ENCODE peak calls at places on chromosome 5, in five cellular contexts. C, K, B, E and X are unnamed samples.
A peak's percentile ranks its signal among the peaks of the same experiment; 100 is the strongest.

GRCh38 chr5:146130440-146131045 is 25.2 kb upstream of the PLAC8L1 start:
- DNase-seq in B (no peak), C (no peak), K (no peak), E (no peak), X (no peak)

GRCh38 chr5:134188092-134188491 is 11.3 kb upstream of the SKP1 start:
- DNase-seq in B (no peak), E (no peak), K (no peak), C (no peak), X (no peak)

GRCh38 chr5:130045334-130045733 is 141.1 kb downstream of the CHSY3 start:
- DNase-seq in K (no peak), B (no peak), E (no peak), C (no peak), X (no peak)

GRCh38 chr5:33939863-33940262 is 3.7 kb downstream of the RXFP3 start:
- DNase-seq in C (no peak), E (no peak), B (no peak), K (no peak), X (no peak)

GRCh38 chr5:150023136-150023535 is 22.6 kb downstream of the HMGXB3 start:
- DNase-seq in E (no peak), C (no peak), B (no peak), K (no peak), X (no peak)

GRCh38 chr5:75668988-75669760 is 48.1 kb downstream of the POC5 start:
- DNase-seq in K (peak; percentile 7), B (peak; percentile 71), E (no peak), C (peak; percentile 66), X (no peak)

GRCh38 chr5:9376363-9377117 is 169.3 kb downstream of the SEMA5A start:
- DNase-seq in E (no peak), K (no peak), C (no peak), B (no peak), X (no peak)

GRCh38 chr5:122436615-122437014 is 124.6 kb downstream of the SNCAIP start:
- DNase-seq in E (no peak), B (no peak), K (no peak), C (no peak), X (no peak)

GRCh38 chr5:169176686-169177430 is 124.1 kb downstream of the SLIT3 start:
- DNase-seq in C (no peak), E (no peak), B (no peak), K (no peak), X (no peak)

GRCh38 chr5:109921735-109922395 is 232.1 kb downstream of the MAN2A1 start:
- DNase-seq in E (no peak), K (peak; percentile 65), B (no peak), C (no peak), X (no peak)

GRCh38 chr5:7857361-7857760 is 6.4 kb upstream of the CFAP90 start:
- DNase-seq in B (no peak), E (no peak), C (no peak), K (no peak), X (no peak)

GRCh38 chr5:7855611-7856010 is 4.7 kb upstream of the CFAP90 start:
- DNase-seq in C (no peak), E (no peak), K (no peak), B (no peak), X (no peak)

GRCh38 chr5:7857918-7858632 is 7.1 kb upstream of the CFAP90 start:
- DNase-seq in K (no peak), B (no peak), E (no peak), C (no peak), X (no peak)

GRCh38 chr5:7852988-7853387 is 2.1 kb upstream of the CFAP90 start:
- DNase-seq in E (no peak), B (no peak), K (no peak), C (no peak), X (no peak)

DNA sequence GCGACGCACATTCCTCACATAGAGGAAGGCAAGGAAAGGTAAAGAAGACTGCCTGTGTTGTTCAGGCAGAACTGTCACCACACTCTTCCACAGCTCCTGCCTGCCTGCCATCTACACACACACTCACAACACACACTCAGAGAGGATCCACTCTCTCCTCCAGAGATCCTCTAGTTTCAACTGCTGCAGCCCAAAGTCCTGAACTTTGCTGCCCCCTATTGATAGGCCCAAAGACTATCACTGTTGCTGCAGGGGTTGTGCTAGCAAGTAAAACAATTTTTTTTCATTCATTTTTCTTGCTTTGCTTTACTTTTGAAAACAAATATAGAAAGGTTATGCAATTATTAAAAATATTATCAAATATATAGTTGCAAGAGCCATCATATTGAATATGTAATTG is 5.9 kb upstream of the CFAP90 start:
- DNase-seq in K (no peak), B (no peak), C (peak; percentile 34), E (no peak), X (peak; percentile 41)
- TF ChIP-seq CTCF in K (peak; percentile 43), B (peak; percentile 62), C (peak; percentile 32), E (peak; percentile 52), X (peak; percentile 57)

GRCh38 chr5:114223866-114224265 is 138.0 kb upstream of the KCNN2 start:
- DNase-seq in E (no peak), K (no peak), C (no peak), B (no peak), X (peak; percentile 35)
- TF ChIP-seq CTCF in E (no peak), K (no peak), C (peak; percentile 8), B (peak; percentile 2), X (peak; percentile 67)

GRCh38 chr5:141199359-141200235 is at the start of gene PCDHB11:
- DNase-seq in C (no peak), K (no peak), E (no peak), B (no peak), X (peak; percentile 33)
- TF ChIP-seq CTCF in C (no peak), K (no peak), E (no peak), B (peak; percentile 20), X (peak; percentile 56)

DNA sequence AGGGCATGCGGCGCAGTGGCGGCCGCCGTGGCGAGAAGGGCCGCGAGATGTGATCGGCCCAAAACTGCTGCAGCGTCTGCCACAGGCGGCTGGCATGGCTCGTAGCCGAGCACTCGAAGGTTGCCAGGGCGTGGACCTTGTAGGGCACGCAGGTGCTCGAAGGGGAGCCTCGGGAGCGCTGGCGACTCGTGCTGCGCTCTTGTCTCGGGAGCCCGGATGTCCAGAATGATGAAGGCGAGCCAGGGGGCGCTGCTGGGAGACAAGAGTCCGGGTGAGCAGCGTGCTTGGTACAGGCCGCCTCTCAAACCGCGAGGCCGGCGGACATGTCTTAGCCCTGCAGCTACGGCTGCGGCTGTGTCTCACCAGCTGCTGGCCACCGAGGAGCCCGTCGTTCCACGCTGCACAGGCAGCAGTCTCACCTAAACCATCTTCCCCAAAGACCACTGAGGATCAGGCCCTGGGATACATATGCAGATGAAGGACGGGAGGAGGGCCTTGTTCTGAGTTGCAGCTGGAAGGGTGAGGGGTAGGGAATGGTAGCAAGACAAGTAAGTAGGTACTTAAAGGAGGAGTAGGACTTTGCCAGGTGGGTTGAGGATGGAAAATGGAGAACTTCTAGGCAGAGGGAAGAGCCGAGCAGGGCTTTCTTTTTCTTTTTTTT is 1.7 kb downstream of the CBY3 start:
- DNase-seq in E (peak; percentile 82), K (peak; percentile 71), B (peak; percentile 93), C (peak; percentile 68), X (peak; percentile 69)
- TF ChIP-seq CTCF in E (peak; percentile 31), K (no peak), B (peak; percentile 26), C (peak; percentile 62), X (peak; percentile 26)

DNA sequence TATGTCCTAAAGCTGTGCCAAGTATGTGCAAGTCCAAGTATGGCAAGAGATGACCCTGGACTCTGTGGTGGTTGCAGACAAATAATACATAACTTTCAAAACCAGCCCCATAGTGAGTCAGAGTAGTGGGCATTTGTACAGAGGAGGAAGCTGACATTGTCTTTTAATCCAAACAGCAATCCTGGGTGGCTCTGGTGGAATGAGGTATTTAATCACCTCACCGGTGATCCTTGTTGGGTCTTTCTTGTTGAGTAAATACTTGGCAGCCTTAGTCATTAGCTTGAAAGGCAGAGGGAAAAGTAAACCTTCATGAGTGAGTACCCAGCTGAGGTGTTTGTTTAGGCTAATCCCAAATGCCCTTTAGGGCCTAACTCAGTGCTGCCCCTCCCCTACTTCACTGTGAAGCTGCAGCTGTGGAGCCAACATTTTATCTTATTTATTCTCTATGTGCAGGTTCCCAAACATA is 148.7 kb upstream of the SLC12A2 start:
- DNase-seq in E (no peak), K (no peak), B (no peak), C (no peak), X (no peak)
- TF ChIP-seq CTCF in E (no peak), K (no peak), B (no peak), C (no peak), X (no peak)

GRCh38 chr5:126777257-126777973 is 479 bp downstream of the LMNB1 start:
- DNase-seq in E (peak; percentile 9), B (peak; percentile 87), C (peak; percentile 53), K (peak; percentile 54), X (peak; percentile 59)
- TF ChIP-seq CTCF in E (peak; percentile 23), B (peak; percentile 2), C (no peak), K (no peak), X (no peak)

GRCh38 chr5:170426786-170427185 is 37.6 kb upstream of the KCNMB1 start:
- DNase-seq in K (no peak), E (no peak), C (no peak), B (no peak), X (no peak)

GRCh38 chr5:170430871-170431437 is 41.8 kb upstream of the KCNMB1 start:
- DNase-seq in C (no peak), B (no peak), K (no peak), E (no peak), X (no peak)

GRCh38 chr5:170427672-170428236 is 38.6 kb upstream of the KCNMB1 start:
- DNase-seq in K (no peak), B (no peak), C (no peak), E (no peak), X (no peak)

GRCh38 chr5:170430256-170430655 is 41.1 kb upstream of the KCNMB1 start:
- DNase-seq in E (no peak), C (no peak), K (no peak), B (no peak), X (no peak)

GRCh38 chr5:170429014-170429413 is 39.8 kb upstream of the KCNMB1 start:
- DNase-seq in K (no peak), B (no peak), C (no peak), E (no peak), X (no peak)
- TF ChIP-seq CTCF in K (no peak), B (no peak), C (no peak), E (peak; percentile 16), X (no peak)